ENCODE peak calls at places on chromosomes 6 and 20, in seven cellular contexts. S is stimulated activated CD4-positive, alpha-beta T cell treated with anti-CD3 and anti-CD28 coated beads, Interleukin-1b, Interleukin-23, amount 100 ng/mL, for 1 hour; O is HFFc6; M is NCI-H1417; R is H7; I is DND-41; C is naive thymus-derived CD8-positive, alpha-beta T cell. Q is an unnamed sample.

GRCh38 chr6:43613721-43614395 is 15.2 kb downstream of the GTPBP2 start:
- DNase-seq in R (no peak), S (no peak), M (no peak), I (no peak), O (no peak), C (no peak), Q (no peak)

GRCh38 chr6:122401104-122401503 is 1.7 kb downstream of the HSF2 start:
- DNase-seq in R (no peak), O (no peak), S (no peak), C (no peak), I (no peak), M (no peak), Q (no peak)

GRCh38 chr6:85465762-85466161 is 15.9 kb downstream of the NT5E start:
- DNase-seq in O (no peak), C (no peak), M (no peak), S (no peak), I (no peak), R (no peak), Q (no peak)

GRCh38 chr6:34610819-34611477 is 54.8 kb upstream of the SPDEF start:
- DNase-seq in C (no peak), O (peak; percentile 84), S (no peak), M (no peak), R (no peak), I (no peak), Q (peak; percentile 60)

GRCh38 chr6:119273287-119273686 is 76.3 kb downstream of the MAN1A1 start:
- DNase-seq in R (no peak), C (no peak), M (no peak), S (no peak), O (no peak), I (no peak), Q (no peak)

GRCh38 chr6:157229733-157230132 is 93.6 kb downstream of the TMEM242 start:
- DNase-seq in I (no peak), R (peak; percentile 75), C (no peak), M (peak; percentile 100), S (no peak), O (no peak), Q (no peak)

GRCh38 chr20:38139156-38139912 is 25.7 kb downstream of the TGM2 start:
- DNase-seq in R (no peak), O (no peak), S (no peak), I (no peak), M (no peak), C (no peak), Q (no peak)

GRCh38 chr6:157432861-157433260 is 51.9 kb downstream of the ZDHHC14 start:
- DNase-seq in I (no peak), O (no peak), R (no peak), C (no peak), S (no peak), M (no peak), Q (no peak)

GRCh38 chr6:112145080-112145573 is 57.7 kb downstream of the FAM229B start:
- DNase-seq in O (no peak), I (no peak), R (peak; percentile 8), C (no peak), M (peak; percentile 58), S (no peak), Q (no peak)

GRCh38 chr20:5947276-5947675 is 3.1 kb downstream of the TRMT6 start:
- DNase-seq in R (no peak), S (no peak), O (no peak), M (no peak), C (no peak), I (no peak), Q (no peak)

GRCh38 chr6:27630727-27631613 is 158.1 kb upstream of the ZNF184 start:
- DNase-seq in R (peak; percentile 85), O (peak; percentile 29), S (peak; percentile 5), M (no peak), C (no peak), I (no peak), Q (no peak)

GRCh38 chr6:158807515-158808441 is 11.4 kb downstream of the EZR start:
- DNase-seq in O (no peak), C (no peak), M (no peak), I (no peak), R (no peak), S (no peak), Q (no peak)

GRCh38 chr6:88013554-88013953 is 34.1 kb upstream of the SPACA1 start:
- DNase-seq in S (no peak), I (no peak), O (no peak), M (no peak), R (peak; percentile 21), C (no peak), Q (no peak)